ENCODE peak calls at places on chromosomes 7 and 10, in five cellular contexts. G is heart right ventricle, Z is activated T-cell treated with anti-CD3 and anti-CD28 coated beads for 1 hour, B is dermis microvascular lymphatic vessel endothelial cell, E is left ventricle myocardium superior. U is an unnamed sample.

GRCh38 chr10:125216897-125217296 is 56.5 kb upstream of the CTBP2 start:
- DNase-seq in G (no peak), Z (no peak), B (no peak), E (no peak), U (no peak)

GRCh38 chr7:10677668-10678232 is 295.9 kb upstream of the PHF14 start:
- DNase-seq in Z (no peak), G (no peak), B (no peak), E (no peak), U (no peak)

GRCh38 chr7:2894118-2894940 is 50.2 kb upstream of the GNA12 start:
- DNase-seq in E (no peak), B (no peak), Z (peak; percentile 20), G (no peak), U (no peak)

GRCh38 chr7:122013070-122013469 is 131.0 kb downstream of the AASS start:
- DNase-seq in E (no peak), Z (no peak), B (no peak), G (no peak), U (no peak)

GRCh38 chr10:33552290-33552689 is 217.8 kb upstream of the NRP1 start:
- DNase-seq in B (no peak), G (no peak), Z (no peak), E (no peak), U (no peak)

GRCh38 chr7:121575194-121575766 is 179.2 kb upstream of the FAM3C start:
- DNase-seq in G (no peak), B (no peak), E (no peak), Z (no peak), U (no peak)

GRCh38 chr7:69949195-69949594 is 350.9 kb downstream of the AUTS2 start:
- DNase-seq in Z (no peak), E (no peak), B (no peak), G (no peak), U (no peak)

GRCh38 chr7:45646996-45647411 is 72.8 kb downstream of the ADCY1 start:
- DNase-seq in B (no peak), G (peak; percentile 8), E (peak; percentile 41), Z (no peak), U (no peak)

GRCh38 chr10:105542401-105542800 is 901.3 kb downstream of the SORCS3 start:
- DNase-seq in E (no peak), Z (no peak), G (no peak), B (no peak), U (no peak)

GRCh38 chr7:66894463-66895080 is 26.5 kb upstream of the TMEM248 start:
- DNase-seq in E (no peak), B (no peak), Z (no peak), G (no peak), U (no peak)

GRCh38 chr7:157887400-157887799 is 550.6 kb downstream of the DNAJB6 start:
- DNase-seq in E (no peak), B (no peak), G (no peak), Z (no peak), U (no peak)

GRCh38 chr7:75533926-75534325 is 41.8 kb downstream of the SPDYE5 start:
- DNase-seq in Z (no peak), G (no peak), E (no peak), B (no peak), U (no peak)

GRCh38 chr7:22696672-22697071 is 30.3 kb upstream of the IL6 start:
- DNase-seq in G (no peak), B (no peak), E (no peak), Z (no peak), U (no peak)

GRCh38 chr7:47093254-47093798 is 488.6 kb downstream of the TNS3 start:
- DNase-seq in G (no peak), E (no peak), Z (no peak), B (no peak), U (no peak)

GRCh38 chr10:117653170-117653515 is 110.6 kb downstream of the EMX2 start:
- DNase-seq in Z (no peak), B (no peak), G (no peak), E (no peak), U (no peak)

GRCh38 chr7:122528879-122529481 is 169.9 kb downstream of the RNF133 start:
- DNase-seq in B (peak; percentile 40), E (no peak), Z (no peak), G (no peak), U (no peak)

GRCh38 chr7:69739182-69739581 is 140.9 kb downstream of the AUTS2 start:
- DNase-seq in B (no peak), G (no peak), Z (no peak), E (no peak), U (no peak)

GRCh38 chr7:157707983-157708720 is 371.3 kb downstream of the DNAJB6 start:
- DNase-seq in Z (no peak), B (no peak), E (no peak), G (no peak), U (no peak)

GRCh38 chr7:111138196-111138569 is 47.3 kb downstream of the LRRN3 start:
- DNase-seq in B (peak; percentile 38), E (peak; percentile 50), G (peak; percentile 47), Z (no peak), U (no peak)

GRCh38 chr10:114045071-114045737 is 1.5 kb downstream of the ADRB1 start:
- DNase-seq in B (no peak), Z (no peak), G (no peak), E (peak; percentile 69), U (peak; percentile 15)

GRCh38 chr10:95312264-95312663 is 21.5 kb upstream of the PDLIM1 start:
- DNase-seq in B (no peak), E (no peak), Z (no peak), G (no peak), U (no peak)

GRCh38 chr10:70355234-70356021 is 27.0 kb downstream of the LRRC20 start:
- DNase-seq in G (no peak), Z (no peak), B (no peak), E (no peak), U (no peak)

GRCh38 chr10:34565934-34566333 is 249.2 kb downstream of the PARD3 start:
- DNase-seq in E (no peak), G (no peak), Z (no peak), B (no peak), U (no peak)

GRCh38 chr10:62002753-62003152 is 101.3 kb downstream of the ARID5B start:
- DNase-seq in B (no peak), Z (no peak), E (no peak), G (no peak), U (no peak)

GRCh38 chr10:71582019-71582418 is 137.6 kb downstream of the C10orf105 start:
- DNase-seq in B (peak; percentile 25), E (peak; percentile 46), Z (no peak), G (peak; percentile 24), U (peak; percentile 41)

GRCh38 chr7:5315761-5316160 is 33.0 kb downstream of the SLC29A4 start:
- DNase-seq in Z (no peak), G (no peak), B (no peak), E (no peak), U (no peak)

GRCh38 chr7:28133872-28134271 is 46.7 kb downstream of the JAZF1 start:
- DNase-seq in G (no peak), B (no peak), E (no peak), Z (no peak), U (no peak)

GRCh38 chr7:151838861-151839381 is 38.0 kb downstream of the PRKAG2 start:
- DNase-seq in B (no peak), Z (no peak), G (no peak), E (peak; percentile 49), U (no peak)

GRCh38 chr7:130884437-130885417 is 150.7 kb upstream of the KLF14 start:
- DNase-seq in G (no peak), E (no peak), Z (no peak), B (no peak), U (no peak)

GRCh38 chr7:153921408-153921807 is 130.8 kb upstream of the DPP6 start:
- DNase-seq in E (no peak), Z (no peak), B (no peak), G (no peak), U (no peak)

GRCh38 chr10:91799580-91799975 is 1.4 kb downstream of the TNKS2 start:
- DNase-seq in Z (no peak), G (no peak), B (no peak), E (no peak), U (no peak)

GRCh38 chr7:3722396-3722846 is 421.4 kb downstream of the SDK1 start:
- DNase-seq in G (no peak), E (no peak), B (no peak), Z (peak; percentile 2), U (no peak)

GRCh38 chr10:16120563-16120962 is 260.3 kb upstream of the MINDY3 start:
- DNase-seq in E (no peak), B (no peak), Z (no peak), G (no peak), U (no peak)

GRCh38 chr7:151143261-151144015 is 24.1 kb downstream of the GBX1 start:
- DNase-seq in E (peak; percentile 46), B (peak; percentile 7), Z (no peak), G (no peak), U (no peak)

U was measured in progenitor cell of endocrine pancreas.